ENCODE peak calls at places on chromosome 20, in four cellular contexts. I is PC-9, T is DND-41, M is Panc1. A is an unnamed sample.
A peak's percentile ranks its signal among the peaks of the same experiment; 100 is the strongest.

GRCh38 chr20:1894471-1894950 is 696 bp upstream of the SIRPA start:
- DNase-seq in M (no peak), I (no peak), T (peak; percentile 39), A (no peak)

GRCh38 chr20:22583773-22584629 is at the start of gene FOXA2:
- DNase-seq in M (no peak), I (no peak), T (no peak), A (no peak)

GRCh38 chr20:1437222-1437904 is 29.3 kb downstream of the NSFL1C start:
- DNase-seq in T (peak; percentile 78), I (peak; percentile 71), M (peak; percentile 78), A (peak; percentile 57)

GRCh38 chr20:60136640-60137411 is 178.6 kb downstream of the CDH26 start:
- DNase-seq in T (no peak), I (no peak), M (no peak), A (no peak)

GRCh38 chr20:56629464-56630085 is 469 bp downstream of the TFAP2C start:
- DNase-seq in M (no peak), T (no peak), I (no peak), A (no peak)

GRCh38 chr20:58141496-58141895 is 87.0 kb downstream of the ANKRD60 start:
- DNase-seq in I (no peak), M (no peak), T (no peak), A (no peak)

GRCh38 chr20:21265457-21266190 is 37.5 kb upstream of the XRN2 start:
- DNase-seq in T (no peak), M (no peak), I (no peak), A (no peak)

GRCh38 chr20:32027653-32028052 is 17.4 kb downstream of the CCM2L start:
- DNase-seq in M (no peak), I (no peak), T (no peak), A (no peak)

GRCh38 chr20:62355527-62356142 is 11.5 kb downstream of the LAMA5 start:
- DNase-seq in T (no peak), I (no peak), M (no peak), A (no peak)

GRCh38 chr20:53622247-53623114 is 28.8 kb upstream of the ZNF217 start:
- DNase-seq in M (no peak), T (peak; percentile 37), I (no peak), A (no peak)

GRCh38 chr20:61731363-61732181 is 334.1 kb downstream of the TAF4 start:
- DNase-seq in T (no peak), I (no peak), M (no peak), A (no peak)

GRCh38 chr20:40390654-40391053 is 298.4 kb downstream of the MAFB start:
- DNase-seq in M (no peak), I (no peak), T (no peak), A (no peak)

GRCh38 chr20:63633732-63634131 is 6.8 kb upstream of the GMEB2 start:
- DNase-seq in I (no peak), M (no peak), T (no peak), A (no peak)
- H3K4me1 ChIP-seq in I (peaks cover 6% of the 10 kb centered on the region), M (peaks cover 2% of the 10 kb centered on the region), T (peaks cover 48% of the 10 kb centered on the region), A (peaks cover 85% of the 10 kb centered on the region)

GRCh38 chr20:63484236-63484635 is 11.8 kb upstream of the KCNQ2 start:
- DNase-seq in T (no peak), M (no peak), I (no peak), A (no peak)

GRCh38 chr20:63481503-63481902 is 9.0 kb upstream of the KCNQ2 start:
- DNase-seq in T (no peak), I (no peak), M (no peak), A (no peak)

GRCh38 chr20:63482021-63482587 is 9.6 kb upstream of the KCNQ2 start:
- DNase-seq in M (no peak), I (no peak), T (no peak), A (no peak)

GRCh38 chr20:63484651-63485403 is 12.4 kb upstream of the KCNQ2 start:
- DNase-seq in T (no peak), M (no peak), I (no peak), A (no peak)

GRCh38 chr20:63483834-63484233 is 11.4 kb upstream of the KCNQ2 start:
- DNase-seq in M (no peak), I (no peak), T (no peak), A (no peak)
- H3K27me3 ChIP-seq in M (no peaks in the 10 kb centered on the region), I (peaks cover 31% of the 10 kb centered on the region), T (no peaks in the 10 kb centered on the region), A (no peaks in the 10 kb centered on the region)

GRCh38 chr20:15248618-15249395 is 911.4 kb upstream of the FLRT3 start:
- DNase-seq in T (no peak), M (no peak), I (no peak), A (no peak)
- H3K4me1 ChIP-seq in T (no peaks in the 10 kb centered on the region), M (no peaks in the 10 kb centered on the region), I (no peaks in the 10 kb centered on the region), A (no peaks in the 10 kb centered on the region)

DNA sequence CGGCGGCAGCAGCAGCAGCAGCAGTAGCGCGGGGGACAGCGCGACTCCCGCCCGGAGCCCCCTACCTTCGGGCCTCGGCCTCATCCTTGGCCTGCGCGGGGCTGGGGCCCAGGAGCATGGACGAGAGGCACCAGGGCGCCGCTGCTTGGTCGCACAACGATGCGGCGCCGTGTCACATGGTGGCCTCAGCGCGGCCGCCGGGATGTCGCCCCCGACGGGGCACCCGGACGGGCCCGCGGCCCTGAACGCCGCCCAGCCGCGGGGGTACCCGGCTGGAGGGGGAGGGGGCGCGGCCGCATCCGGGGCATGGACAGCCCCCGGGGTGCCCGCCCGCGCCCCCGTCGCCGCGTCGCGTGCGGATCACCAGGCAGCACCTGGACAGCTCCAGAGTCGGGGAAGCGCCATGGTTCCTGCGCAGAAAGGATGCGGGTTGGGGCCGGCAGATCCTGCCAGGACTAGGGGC is 57.1 kb downstream of the CDH22 start:
- DNase-seq in I (no peak), M (no peak), T (no peak), A (no peak)
- H3K27me3 ChIP-seq in I (peaks cover 79% of the 10 kb centered on the region), M (peaks cover 2% of the 10 kb centered on the region), T (peaks cover 35% of the 10 kb centered on the region), A (peaks cover 5% of the 10 kb centered on the region)

GRCh38 chr20:38428800-38429199 is 6.3 kb downstream of the SNHG17 start:
- DNase-seq in T (no peak), M (no peak), I (no peak), A (no peak)
- H3K4me1 ChIP-seq in T (peaks cover 47% of the 10 kb centered on the region), M (peaks cover 16% of the 10 kb centered on the region), I (peaks cover 30% of the 10 kb centered on the region), A (peaks cover 13% of the 10 kb centered on the region)

GRCh38 chr20:25083773-25084615 is 2.1 kb upstream of the VSX1 start:
- DNase-seq in I (no peak), M (no peak), T (peak; percentile 64), A (no peak)
- H3K27me3 ChIP-seq in I (no peaks in the 10 kb centered on the region), M (no peaks in the 10 kb centered on the region), T (peaks cover 16% of the 10 kb centered on the region), A (peaks cover 40% of the 10 kb centered on the region)

GRCh38 chr20:51493346-51493791 is 49.1 kb downstream of the NFATC2 start:
- DNase-seq in I (no peak), M (no peak), T (no peak), A (no peak)
- H3K4me1 ChIP-seq in I (peaks cover 10% of the 10 kb centered on the region), M (peaks cover 1% of the 10 kb centered on the region), T (no peaks in the 10 kb centered on the region), A (peaks cover 69% of the 10 kb centered on the region)